ENCODE peak calls at places on chromosomes 16 and 17, in five cellular contexts. W is NCI-H1436 treated with DMSO at 0.1 percent for 48 hours; E is stimulated activated CD4-positive, alpha-beta T cell treated with anti-CD3 and anti-CD28 coated beads, Interleukin-1b, Interleukin-23, amount 100 ng/mL, for 1 hour; S is lower leg skin; J is LoVo. P is an unnamed sample.

GRCh38 chr17:74836691-74837467 is 22.8 kb downstream of the GRIN2C start:
- DNase-seq in W (no peak), E (no peak), S (no peak), J (no peak), P (no peak)

GRCh38 chr17:79154951-79155557 is 80.4 kb downstream of the ENGASE start:
- DNase-seq in W (no peak), E (no peak), S (no peak), J (no peak), P (no peak)

GRCh38 chr17:2093349-2093748 is 38.4 kb downstream of the HIC1 start:
- DNase-seq in W (no peak), E (no peak), S (no peak), J (no peak), P (no peak)

GRCh38 chr16:50253511-50253903 is 12.8 kb upstream of the ADCY7 start:
- DNase-seq in W (no peak), E (no peak), S (peak), J (no peak), P (no peak)

GRCh38 chr16:83206426-83206825 is 579.7 kb downstream of the CDH13 start:
- DNase-seq in W (no peak), E (no peak), S (no peak), J (no peak), P (no peak)

GRCh38 chr17:15662726-15663125 is 21.4 kb downstream of the TRIM16 start:
- DNase-seq in W (no peak), E (no peak), S (peak), J (no peak), P (no peak)

GRCh38 chr16:11232852-11233726 is 22.9 kb downstream of the SOCS1 start:
- DNase-seq in W (no peak), E (no peak), S (peak), J (no peak), P (peak)

GRCh38 chr17:41617698-41618097 is 5.1 kb upstream of the KRT16 start:
- DNase-seq in W (no peak), E (no peak), S (no peak), J (no peak), P (no peak)

GRCh38 chr16:8388684-8389083 is 201.6 kb downstream of the TMEM114 start:
- DNase-seq in W (no peak), E (no peak), S (no peak), J (no peak), P (no peak)

GRCh38 chr16:35480361-35480760 is 2020.9 kb downstream of the TP53TG3F start:
- DNase-seq in W (no peak), E (no peak), S (no peak), J (no peak), P (no peak)

GRCh38 chr16:2818278-2818876 is 1.3 kb downstream of the PRSS21 start:
- DNase-seq in W (no peak), E (no peak), S (no peak), J (no peak), P (no peak)

GRCh38 chr17:68341482-68341881 is 50.2 kb downstream of the ARSG start:
- DNase-seq in W (no peak), E (no peak), S (no peak), J (no peak), P (no peak)

GRCh38 chr16:68272501-68273209 is 8.3 kb downstream of the SLC7A6 start:
- DNase-seq in W (no peak), E (peak), S (no peak), J (no peak), P (peak)

GRCh38 chr17:40588557-40588956 is 23.3 kb upstream of the CCR7 start:
- DNase-seq in W (no peak), E (no peak), S (no peak), J (no peak), P (no peak)

GRCh38 chr16:85027968-85028637 is 508 bp downstream of the KIAA0513 start:
- DNase-seq in W (no peak), E (no peak), S (no peak), J (no peak), P (no peak)

P was measured in CD8-positive, alpha-beta T cell.